ENCODE peak calls at places on chromosomes 5 and 9, in eight cellular contexts. K, B, P, S, E, L, M and V are unnamed samples.

GRCh38 chr5:148011407-148012124 is 52.2 kb upstream of the SPINK5 start:
- DNase-seq in E (no peak), B (peak; percentile 6), S (no peak), P (peak; percentile 91), K (peak; percentile 26), M (no peak), L (peak; percentile 57), V (peak; percentile 61)

GRCh38 chr5:74464512-74465209 is 175.9 kb downstream of the ENC1 start:
- DNase-seq in S (no peak), B (no peak), P (peak; percentile 47), K (no peak), E (no peak), L (no peak), M (no peak), V (no peak)

GRCh38 chr9:81871695-81872094 is 56.5 kb upstream of the SPATA31D4 start:
- DNase-seq in M (peak; percentile 44), E (no peak), K (no peak), S (no peak), L (peak; percentile 27), P (peak; percentile 84), B (peak; percentile 79), V (peak; percentile 71)

GRCh38 chr9:122158202-122158601 is 1.4 kb downstream of the NDUFA8 start:
- DNase-seq in B (peak; percentile 54), P (peak; percentile 49), L (peak; percentile 22), K (no peak), E (no peak), S (no peak), M (peak; percentile 78), V (peak; percentile 34)

GRCh38 chr5:120446068-120446492 is 18.0 kb upstream of the PRR16 start:
- DNase-seq in B (peak; percentile 94), S (no peak), E (no peak), L (peak; percentile 52), K (no peak), M (no peak), P (peak; percentile 92), V (peak; percentile 89)

GRCh38 chr9:34197280-34197679 is 18.4 kb downstream of the UBAP1 start:
- DNase-seq in M (no peak), P (no peak), B (no peak), L (no peak), K (no peak), E (no peak), S (no peak), V (no peak)

GRCh38 chr9:38160613-38161215 is 91.7 kb upstream of the SHB start:
- DNase-seq in P (peak; percentile 37), L (peak; percentile 11), S (no peak), K (no peak), M (peak; percentile 64), B (peak; percentile 75), E (no peak), V (peak; percentile 35)

GRCh38 chr5:75055727-75056144 is 3.4 kb upstream of the GCNT4 start:
- DNase-seq in L (no peak), K (no peak), B (no peak), P (peak; percentile 63), M (peak; percentile 14), E (no peak), S (no peak), V (peak; percentile 63)

GRCh38 chr5:134438641-134439621 is 27.2 kb upstream of the CDKN2AIPNL start:
- DNase-seq in S (peak; percentile 69), E (peak; percentile 89), B (peak; percentile 98), K (peak; percentile 95), L (peak; percentile 73), P (peak; percentile 96), M (peak; percentile 47), V (peak; percentile 86)

GRCh38 chr5:96292582-96293247 is 140.3 kb downstream of the PCSK1 start:
- DNase-seq in M (no peak), E (no peak), L (no peak), P (no peak), K (no peak), B (peak; percentile 50), S (no peak), V (no peak)

GRCh38 chr5:143471041-143471509 is 67.6 kb upstream of the NR3C1 start:
- DNase-seq in E (no peak), S (no peak), B (peak; percentile 76), L (no peak), K (no peak), P (peak; percentile 78), M (peak; percentile 28), V (peak; percentile 46)

GRCh38 chr5:132180134-132180745 is 47.4 kb downstream of the P4HA2 start:
- DNase-seq in S (no peak), M (peak; percentile 54), K (no peak), B (peak; percentile 83), L (peak; percentile 37), E (no peak), P (peak; percentile 70), V (peak; percentile 79)

GRCh38 chr5:176817369-176817841 is 7.0 kb downstream of the UNC5A start:
- DNase-seq in E (no peak), L (no peak), M (no peak), B (no peak), P (no peak), K (no peak), S (no peak), V (no peak)

GRCh38 chr9:136381311-136381710 is 7.8 kb upstream of the CARD9 start:
- DNase-seq in S (no peak), B (no peak), M (no peak), P (no peak), L (no peak), E (no peak), K (no peak), V (no peak)

GRCh38 chr5:172564187-172564586 is 76.9 kb upstream of the NEURL1B start:
- DNase-seq in P (no peak), S (no peak), M (no peak), L (no peak), E (no peak), K (peak; percentile 70), B (no peak), V (no peak)

GRCh38 chr5:132228241-132229035 is 785 bp upstream of the P4HA2 start:
- DNase-seq in P (no peak), K (no peak), L (no peak), E (peak; percentile 45), B (no peak), M (no peak), S (no peak), V (no peak)

GRCh38 chr5:160970605-160971191 is 118.7 kb upstream of the ATP10B start:
- DNase-seq in B (no peak), E (no peak), K (no peak), P (no peak), S (no peak), L (no peak), M (no peak), V (peak; percentile 1)

GRCh38 chr9:85723220-85723619 is 18.5 kb downstream of the AGTPBP1 start:
- DNase-seq in P (no peak), B (no peak), S (no peak), L (no peak), M (no peak), K (no peak), E (no peak), V (peak; percentile 45)

GRCh38 chr9:76219555-76220151 is 174.6 kb downstream of the RFK start:
- DNase-seq in K (no peak), P (no peak), M (peak; percentile 16), B (peak; percentile 24), L (no peak), S (no peak), E (no peak), V (peak; percentile 5)

GRCh38 chr5:147403659-147404640 is 105.9 kb downstream of the DPYSL3 start:
- DNase-seq in B (peak; percentile 97), S (no peak), L (peak; percentile 94), E (no peak), M (peak; percentile 63), K (peak; percentile 6), P (peak; percentile 100), V (peak; percentile 99)

GRCh38 chr9:68690088-68690487 is 15.0 kb upstream of the PIP5K1B start:
- DNase-seq in P (no peak), S (no peak), K (no peak), B (no peak), M (no peak), L (no peak), E (peak; percentile 68), V (no peak)

GRCh38 chr5:141421489-141421855 is 621 bp downstream of the PCDHGA11 start:
- DNase-seq in K (no peak), E (no peak), M (no peak), B (peak; percentile 61), S (no peak), L (no peak), P (no peak), V (no peak)

GRCh38 chr5:141422742-141423291 is 2.0 kb downstream of the PCDHGA11 start:
- DNase-seq in S (no peak), P (no peak), M (no peak), K (no peak), L (no peak), E (no peak), B (no peak), V (no peak)

GRCh38 chr5:141419074-141419880 is 1.6 kb upstream of the PCDHGA11 start:
- DNase-seq in P (no peak), L (no peak), K (no peak), M (no peak), S (no peak), E (no peak), B (no peak), V (no peak)

DNA sequence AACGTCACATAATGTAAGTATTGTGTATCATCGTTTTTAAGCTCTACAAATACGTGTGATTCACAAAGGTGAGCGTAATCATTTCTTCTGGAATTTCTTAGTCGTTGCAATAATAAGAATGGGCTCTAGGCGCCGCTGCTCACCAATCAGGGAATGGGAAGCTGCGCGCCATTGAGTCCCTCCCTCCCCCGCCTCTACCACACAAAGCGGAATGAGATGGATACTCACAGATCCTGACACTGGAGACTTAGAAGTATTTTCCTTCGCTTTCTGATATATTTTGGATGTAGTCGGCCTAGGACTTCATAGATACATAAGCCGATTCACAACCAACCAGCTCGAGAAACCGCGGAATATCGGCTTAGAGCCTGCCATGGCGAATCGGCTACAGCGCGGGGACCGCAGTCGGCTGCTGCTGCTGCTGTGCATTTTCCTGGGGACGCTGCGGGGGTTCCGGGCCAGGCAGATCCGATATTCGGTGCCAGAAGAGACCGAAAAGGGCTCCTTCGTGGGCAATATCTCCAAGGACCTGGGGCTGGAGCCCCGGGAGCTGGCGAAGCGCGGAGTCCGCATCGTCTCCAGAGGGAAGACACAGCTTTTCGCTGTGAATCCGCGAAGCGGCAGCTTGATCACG is at the start of gene PCDHGA11:
- DNase-seq in K (no peak), E (no peak), B (peak; percentile 86), M (peak; percentile 14), P (peak; percentile 56), S (no peak), L (peak; percentile 20), V (peak; percentile 82)
- TF ChIP-seq CTCF in K (peak; percentile 49), E (peak; percentile 51), B (peak; percentile 45), M (no peak), P (peak; percentile 45), S (peak; percentile 18), L (peak; percentile 55), V (peak; percentile 59)

GRCh38 chr9:35771079-35771441 is 17.0 kb upstream of the MSMP start:
- DNase-seq in M (no peak), L (no peak), P (no peak), E (no peak), K (peak; percentile 81), B (no peak), S (no peak), V (no peak)
- H3K4me3 ChIP-seq in M (no peak overlapping the region), L (no peak overlapping the region), P (no peak overlapping the region), E (peak overlapping the region; percentile 8), K (no peak overlapping the region), B (no peak overlapping the region), S (no peak overlapping the region), V (no peak overlapping the region)

GRCh38 chr9:20611751-20612287 is 10.5 kb downstream of the MLLT3 start:
- DNase-seq in S (no peak), E (no peak), M (peak; percentile 90), P (peak; percentile 87), L (no peak), K (no peak), B (peak; percentile 81), V (peak; percentile 79)
- TF ChIP-seq CTCF in S (no peak), E (peak; percentile 55), M (peak; percentile 38), P (peak; percentile 32), L (peak; percentile 34), K (no peak), B (peak; percentile 38), V (peak; percentile 51)

GRCh38 chr9:80197661-80198060 is 625.9 kb downstream of the TLE4 start:
- DNase-seq in P (peak; percentile 32), S (no peak), M (no peak), E (no peak), L (peak; percentile 6), B (peak; percentile 60), K (no peak), V (peak; percentile 43)
- H3K4me3 ChIP-seq in P (no peak overlapping the region), S (no peak overlapping the region), M (no peak overlapping the region), E (no peak overlapping the region), L (no peak overlapping the region), B (no peak overlapping the region), K (no peak overlapping the region), V (no peak overlapping the region)